ENCODE peak calls at places on chromosomes 4 and X, in nine cellular contexts. K, A, B, F, Q, Y, E, G and S are unnamed samples.

GRCh38 chrX:29257516-29257915 is 670.3 kb downstream of the IL1RAPL1 start:
- DNase-seq in B (no peak), Y (peak; percentile 8), F (no peak), K (no peak), A (no peak), E (no peak), G (no peak), Q (no peak), S (no peak)

GRCh38 chr4:101071241-101071640 is 276.1 kb downstream of the PPP3CA start:
- DNase-seq in Y (no peak), Q (no peak), F (no peak), K (no peak), G (no peak), B (no peak), A (no peak), E (no peak), S (no peak)

GRCh38 chrX:1178580-1179057 is 33.8 kb downstream of the CRLF2 start:
- DNase-seq in K (no peak), A (no peak), Q (peak; percentile 21), B (no peak), E (no peak), G (no peak), Y (no peak), F (no peak), S (no peak)

GRCh38 chr4:7771056-7771455 is 168.6 kb downstream of the AFAP1 start:
- DNase-seq in E (no peak), B (no peak), G (no peak), F (no peak), Q (peak; percentile 51), K (peak; percentile 36), Y (no peak), A (no peak), S (no peak)

GRCh38 chrX:51608766-51609165 is 9.9 kb downstream of the CENPVL3 start:
- DNase-seq in G (no peak), B (no peak), F (no peak), K (no peak), Q (no peak), A (no peak), E (no peak), Y (no peak), S (no peak)

GRCh38 chr4:99483636-99484035 is 27.2 kb upstream of the C4orf17 start:
- DNase-seq in B (no peak), Y (no peak), E (no peak), Q (no peak), A (no peak), K (no peak), F (no peak), G (no peak), S (no peak)

GRCh38 chr4:16687845-16688244 is 210.6 kb downstream of the LDB2 start:
- DNase-seq in Y (no peak), B (no peak), K (no peak), G (no peak), A (no peak), E (no peak), Q (no peak), F (no peak), S (no peak)

GRCh38 chr4:86603486-86603885 is 9.4 kb downstream of the PTPN13 start:
- DNase-seq in E (no peak), G (no peak), Y (no peak), F (no peak), A (no peak), Q (no peak), K (no peak), B (no peak), S (no peak)

GRCh38 chrX:138875472-138875871 is 164.0 kb upstream of the FGF13 start:
- DNase-seq in Y (no peak), E (no peak), B (no peak), K (no peak), G (no peak), A (no peak), F (no peak), Q (no peak), S (no peak)

GRCh38 chrX:67780694-67781109 is 236.9 kb downstream of the AR start:
- DNase-seq in Q (no peak), A (no peak), Y (peak; percentile 93), G (peak; percentile 83), F (no peak), E (peak; percentile 89), K (peak; percentile 1), B (peak; percentile 86), S (peak; percentile 74)

GRCh38 chr4:24394041-24394440 is 190.3 kb downstream of the DHX15 start:
- DNase-seq in B (no peak), Y (no peak), F (no peak), G (no peak), A (no peak), E (no peak), Q (no peak), K (no peak), S (no peak)

GRCh38 chrX:140948827-140949226 is 53.6 kb upstream of the SPANXB1 start:
- DNase-seq in A (no peak), Q (no peak), E (no peak), F (no peak), Y (no peak), G (no peak), B (no peak), K (no peak), S (no peak)

GRCh38 chr4:19380600-19380999 is 871.1 kb upstream of the SLIT2 start:
- DNase-seq in Q (no peak), E (no peak), A (no peak), G (no peak), Y (no peak), B (no peak), F (no peak), K (no peak), S (no peak)

GRCh38 chrX:48472225-48472624 is 2.2 kb upstream of the SLC38A5 start:
- DNase-seq in Y (no peak), Q (no peak), A (no peak), E (no peak), B (no peak), F (no peak), G (no peak), K (no peak), S (no peak)

GRCh38 chrX:153626863-153627674 is 19.9 kb upstream of the DUSP9 start:
- DNase-seq in A (no peak), G (no peak), K (no peak), Y (no peak), Q (no peak), E (no peak), F (no peak), B (peak; percentile 69), S (peak; percentile 13)

GRCh38 chrX:152989292-152989658 is 4.6 kb downstream of the PNMA5 start:
- DNase-seq in A (no peak), K (peak; percentile 1), Q (no peak), B (no peak), E (no peak), F (no peak), Y (no peak), G (no peak), S (no peak)

GRCh38 chrX:72045141-72045540 is 86.6 kb downstream of the RTL5 start:
- DNase-seq in Q (no peak), G (no peak), E (no peak), B (no peak), K (no peak), F (no peak), Y (no peak), A (no peak), S (no peak)

GRCh38 chr4:85779165-85779564 is 304.2 kb downstream of the ARHGAP24 start:
- DNase-seq in Q (no peak), F (no peak), B (no peak), E (no peak), G (no peak), Y (peak; percentile 63), A (no peak), K (no peak), S (no peak)

GRCh38 chr4:186932631-186933150 is 209.0 kb upstream of the FAT1 start:
- DNase-seq in B (no peak), K (no peak), A (no peak), F (no peak), E (peak; percentile 88), Y (no peak), Q (no peak), G (no peak), S (no peak)

GRCh38 chr4:153763404-153763803 is 3.6 kb upstream of the RNF175 start:
- DNase-seq in K (no peak), B (no peak), Q (no peak), G (no peak), Y (no peak), A (no peak), E (no peak), F (no peak), S (no peak)